ENCODE peak calls at places on chromosome 2, in five cellular contexts. K, Q, B, U and L are unnamed samples.

GRCh38 chr2:30225131-30225762 is 6.1 kb upstream of the LBH start:
- DNase-seq in K (peak; percentile 28), Q (no peak), B (peak; percentile 78), U (peak; percentile 47), L (peak; percentile 23)

GRCh38 chr2:216572582-216573578 is 60.3 kb upstream of the IGFBP2 start:
- DNase-seq in K (peak; percentile 60), Q (peak; percentile 93), B (no peak), U (peak; percentile 45), L (no peak)

GRCh38 chr2:34949316-34949715 is 1350.2 kb upstream of the FAM98A start:
- DNase-seq in K (no peak), Q (no peak), B (no peak), U (no peak), L (no peak)

GRCh38 chr2:95234806-95235205 is 27.5 kb downstream of the ZNF892 start:
- DNase-seq in K (no peak), Q (no peak), B (no peak), U (no peak), L (no peak)

GRCh38 chr2:196442211-196442610 is 197.3 kb upstream of the CCDC150 start:
- DNase-seq in K (no peak), Q (no peak), B (no peak), U (peak; percentile 60), L (no peak)

GRCh38 chr2:11398710-11399109 is 54.3 kb upstream of the ROCK2 start:
- DNase-seq in K (no peak), Q (no peak), B (no peak), U (no peak), L (no peak)

GRCh38 chr2:50746526-50746925 is 285.4 kb downstream of the NRXN1 start:
- DNase-seq in K (no peak), Q (no peak), B (peak; percentile 33), U (peak; percentile 13), L (peak; percentile 12)

GRCh38 chr2:186848873-186849578 is at the start of gene ZSWIM2:
- DNase-seq in K (peak; percentile 39), Q (peak; percentile 78), B (peak; percentile 91), U (peak; percentile 92), L (peak; percentile 76)

GRCh38 chr2:15223887-15224286 is 337.2 kb downstream of the NBAS start:
- DNase-seq in K (no peak), Q (no peak), B (peak; percentile 98), U (peak; percentile 94), L (peak; percentile 84)

GRCh38 chr2:81324046-81324445 is 1019.5 kb upstream of the LRRTM1 start:
- DNase-seq in K (no peak), Q (no peak), B (peak; percentile 3), U (no peak), L (no peak)

GRCh38 chr2:109410021-109410815 is 203.5 kb downstream of the SEPTIN10 start:
- DNase-seq in K (peak; percentile 30), Q (no peak), B (no peak), U (peak; percentile 32), L (no peak)

GRCh38 chr2:54814367-54815155 is 91.1 kb downstream of the EML6 start:
- DNase-seq in K (no peak), Q (no peak), B (no peak), U (no peak), L (peak; percentile 31)

GRCh38 chr2:75432761-75433361 is 127.9 kb downstream of the EVA1A start:
- DNase-seq in K (no peak), Q (no peak), B (peak; percentile 65), U (peak; percentile 58), L (no peak)

GRCh38 chr2:105852066-105852465 is 107.4 kb downstream of the NCK2 start:
- DNase-seq in K (no peak), Q (no peak), B (no peak), U (no peak), L (no peak)

GRCh38 chr2:230896346-230897115 is 28.5 kb downstream of the GPR55 start:
- DNase-seq in K (no peak), Q (peak; percentile 31), B (no peak), U (no peak), L (no peak)

GRCh38 chr2:8494589-8494988 is 187.3 kb upstream of the ID2 start:
- DNase-seq in K (no peak), Q (peak; percentile 66), B (no peak), U (no peak), L (no peak)

GRCh38 chr2:124315221-124315880 is 290.3 kb downstream of the CNTNAP5 start:
- DNase-seq in K (no peak), Q (no peak), B (no peak), U (no peak), L (no peak)

GRCh38 chr2:88451647-88452150 is 794 bp downstream of the FOXI3 start:
- DNase-seq in K (no peak), Q (no peak), B (no peak), U (peak; percentile 15), L (peak; percentile 26)

GRCh38 chr2:36277146-36277808 is 78.3 kb upstream of the CRIM1 start:
- DNase-seq in K (no peak), Q (no peak), B (peak; percentile 89), U (peak; percentile 85), L (peak; percentile 96)

GRCh38 chr2:41136966-41137494 is 685.1 kb upstream of the SLC8A1 start:
- DNase-seq in K (no peak), Q (no peak), B (peak; percentile 16), U (peak; percentile 0), L (no peak)

GRCh38 chr2:45242161-45242741 is 233.0 kb upstream of the SIX2 start:
- DNase-seq in K (no peak), Q (no peak), B (peak; percentile 19), U (peak; percentile 54), L (no peak)

GRCh38 chr2:148416248-148416647 is 228.3 kb upstream of the EPC2 start:
- DNase-seq in K (no peak), Q (no peak), B (no peak), U (no peak), L (no peak)

GRCh38 chr2:144370937-144371584 is 148.9 kb downstream of the ZEB2 start:
- DNase-seq in K (no peak), Q (no peak), B (peak; percentile 55), U (no peak), L (no peak)

GRCh38 chr2:85188852-85189251 is 55.7 kb downstream of the TCF7L1 start:
- DNase-seq in K (no peak), Q (no peak), B (peak; percentile 31), U (peak; percentile 19), L (no peak)

GRCh38 chr2:41947701-41948396 is 100.0 kb upstream of the PKDCC start:
- DNase-seq in K (no peak), Q (no peak), B (peak; percentile 42), U (no peak), L (no peak)

GRCh38 chr2:65054749-65055426 is 1.3 kb upstream of the CEP68 start:
- DNase-seq in K (no peak), Q (no peak), B (no peak), U (no peak), L (no peak)

GRCh38 chr2:228688007-228688645 is 506.6 kb upstream of the SPHKAP start:
- DNase-seq in K (no peak), Q (no peak), B (peak; percentile 79), U (peak; percentile 59), L (no peak)

GRCh38 chr2:188979119-188979729 is 5.1 kb downstream of the COL3A1 start:
- DNase-seq in K (no peak), Q (no peak), B (peak; percentile 78), U (no peak), L (no peak)

GRCh38 chr2:100390001-100390940 is 27.2 kb downstream of the CHST10 start:
- DNase-seq in K (no peak), Q (peak; percentile 27), B (no peak), U (no peak), L (no peak)

GRCh38 chr2:12950174-12950573 is 233.4 kb downstream of the TRIB2 start:
- DNase-seq in K (no peak), Q (no peak), B (no peak), U (no peak), L (no peak)

GRCh38 chr2:11805920-11806319 is 59.5 kb downstream of the LPIN1 start:
- DNase-seq in K (no peak), Q (no peak), B (no peak), U (no peak), L (no peak)

GRCh38 chr2:54613361-54613760 is 110.1 kb upstream of the EML6 start:
- DNase-seq in K (no peak), Q (no peak), B (no peak), U (no peak), L (no peak)

GRCh38 chr2:128262315-128263253 is 56.1 kb downstream of the HS6ST1 start:
- DNase-seq in K (no peak), Q (no peak), B (no peak), U (no peak), L (no peak)

GRCh38 chr2:99487906-99488305 is 1.9 kb downstream of the REV1 start:
- DNase-seq in K (no peak), Q (no peak), B (peak; percentile 27), U (peak; percentile 28), L (no peak)

GRCh38 chr2:159362816-159363251 is 76.3 kb upstream of the WDSUB1 start:
- DNase-seq in K (no peak), Q (no peak), B (peak; percentile 69), U (peak; percentile 23), L (peak; percentile 77)

GRCh38 chr2:12050381-12050780 is 303.9 kb downstream of the LPIN1 start:
- DNase-seq in K (peak; percentile 11), Q (no peak), B (peak; percentile 82), U (peak; percentile 89), L (peak; percentile 6)

GRCh38 chr2:81266106-81266505 is 961.6 kb upstream of the LRRTM1 start:
- DNase-seq in K (no peak), Q (no peak), B (peak; percentile 7), U (no peak), L (no peak)

GRCh38 chr2:188974184-188974583 is at the start of gene COL3A1:
- DNase-seq in K (no peak), Q (peak; percentile 68), B (peak; percentile 78), U (peak; percentile 75), L (no peak)

GRCh38 chr2:17550907-17551306 is 10.4 kb downstream of the VSNL1 start:
- DNase-seq in K (no peak), Q (no peak), B (no peak), U (no peak), L (peak; percentile 39)
- H3K4me1 ChIP-seq in K (no peaks in the 10 kb centered on the region), Q (no peaks in the 10 kb centered on the region), B (no peaks in the 10 kb centered on the region), U (no peaks in the 10 kb centered on the region), L (peaks cover 12% of the 10 kb centered on the region)

GRCh38 chr2:176268976-176269318 is 295 bp upstream of the MTX2 start:
- DNase-seq in K (no peak), Q (no peak), B (no peak), U (no peak), L (no peak)
- H3K4me1 ChIP-seq in K (peaks cover 7% of the 10 kb centered on the region), Q (no peaks in the 10 kb centered on the region), B (no peaks in the 10 kb centered on the region), U (peaks cover 9% of the 10 kb centered on the region), L (peaks cover 8% of the 10 kb centered on the region)

DNA sequence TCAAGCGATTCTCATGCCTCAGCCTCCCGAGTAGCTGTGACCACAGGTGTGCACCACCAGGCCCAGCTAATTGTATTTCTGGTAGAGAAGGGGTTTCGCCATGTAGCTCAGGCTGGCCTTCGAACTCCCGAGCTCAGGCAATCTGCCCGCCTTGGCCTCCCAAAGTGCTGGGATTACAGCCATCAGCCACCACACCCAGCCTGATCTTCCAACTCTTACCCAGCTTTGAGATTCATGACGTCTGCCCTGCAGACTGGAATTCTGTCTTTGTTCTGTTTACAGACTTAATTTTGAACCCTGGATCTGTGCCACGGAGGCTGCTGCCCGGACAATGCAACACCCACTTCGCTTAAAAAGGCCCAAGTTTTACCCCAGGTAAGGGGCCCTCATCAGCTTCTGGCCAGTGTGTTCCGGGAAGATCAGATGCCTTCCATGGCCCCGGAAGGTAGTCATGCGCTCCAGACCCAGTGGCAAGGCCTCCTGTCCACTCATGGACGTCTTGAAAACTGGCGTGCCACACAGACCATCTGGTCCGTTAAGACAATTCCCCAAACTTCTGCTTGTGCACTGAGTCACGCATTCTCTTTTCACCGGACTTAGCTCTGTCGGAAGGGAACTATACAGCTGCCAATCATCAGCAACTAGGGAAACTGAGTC is 5.5 kb downstream of the PXDN start:
- DNase-seq in K (no peak), Q (no peak), B (no peak), U (no peak), L (no peak)
- H3K4me1 ChIP-seq in K (peaks cover 7% of the 10 kb centered on the region), Q (no peaks in the 10 kb centered on the region), B (peaks cover 30% of the 10 kb centered on the region), U (peaks cover 25% of the 10 kb centered on the region), L (peaks cover 10% of the 10 kb centered on the region)

GRCh38 chr2:20350753-20351554 is at the start of gene PUM2:
- DNase-seq in K (peak; percentile 88), Q (peak; percentile 96), B (peak; percentile 92), U (peak; percentile 96), L (peak; percentile 97)
- H3K4me1 ChIP-seq in K (peaks cover 25% of the 10 kb centered on the region), Q (no peaks in the 10 kb centered on the region), B (peaks cover 10% of the 10 kb centered on the region), U (peaks cover 28% of the 10 kb centered on the region), L (peaks cover 39% of the 10 kb centered on the region)